ENCODE peak calls at places on chromosomes 12 and 14, in four cellular contexts. V is H7, B is iPS-NIHi11, G is iris pigment epithelial cell. H is an unnamed sample.

GRCh38 chr14:80543211-80543610 is 331.9 kb upstream of the DIO2 start:
- DNase-seq in B (no peak), V (no peak), G (no peak), H (no peak)

GRCh38 chr12:105451211-105451610 is 120.7 kb downstream of the C12orf75 start:
- DNase-seq in G (peak; percentile 76), B (no peak), V (no peak), H (no peak)

GRCh38 chr12:95738024-95738611 is 52.4 kb downstream of the NTN4 start:
- DNase-seq in G (no peak), B (no peak), V (no peak), H (peak; percentile 34)

GRCh38 chr14:86364634-86365033 is 834.7 kb downstream of the FLRT2 start:
- DNase-seq in B (no peak), V (no peak), G (no peak), H (no peak)

GRCh38 chr14:77455966-77456640 is 1.3 kb downstream of the VIPAS39 start:
- DNase-seq in V (no peak), B (no peak), G (no peak), H (no peak)

GRCh38 chr12:86275356-86275755 is 19.2 kb upstream of the MGAT4C start:
- DNase-seq in B (no peak), V (no peak), G (no peak), H (no peak)

GRCh38 chr12:113462117-113462774 is 9.4 kb downstream of the LHX5 start:
- DNase-seq in V (peak; percentile 86), G (peak; percentile 61), B (peak; percentile 87), H (peak; percentile 81)

GRCh38 chr12:54465857-54466499 is 7.4 kb downstream of the GTSF1 start:
- DNase-seq in V (no peak), B (no peak), G (no peak), H (no peak)

GRCh38 chr14:65819567-65819966 is 407.0 kb downstream of the FUT8 start:
- DNase-seq in G (no peak), V (no peak), B (no peak), H (no peak)

GRCh38 chr14:70594461-70594860 is 6.0 kb downstream of the MED6 start:
- DNase-seq in V (no peak), G (no peak), B (no peak), H (no peak)

GRCh38 chr12:96617178-96617577 is 127.8 kb downstream of the CFAP54 start:
- DNase-seq in V (peak; percentile 23), G (no peak), B (peak; percentile 16), H (no peak)

GRCh38 chr12:27534060-27534764 is 10.2 kb downstream of the PPFIBP1 start:
- DNase-seq in G (no peak), B (no peak), V (no peak), H (no peak)

GRCh38 chr12:120367252-120367923 is 1.6 kb downstream of the MSI1 start:
- DNase-seq in G (no peak), B (peak; percentile 50), V (peak; percentile 76), H (peak; percentile 24)

GRCh38 chr14:104486222-104486743 is 93.3 kb upstream of the C14orf180 start:
- DNase-seq in B (no peak), G (no peak), V (peak; percentile 8), H (no peak)

GRCh38 chr14:90900712-90901111 is 84.5 kb upstream of the TTC7B start:
- DNase-seq in G (peak; percentile 10), V (no peak), B (no peak), H (no peak)

GRCh38 chr12:65125247-65125646 is 4.1 kb upstream of the WIF1 start:
- DNase-seq in V (no peak), B (no peak), G (no peak), H (no peak)

H was measured in transverse colon.